ENCODE peak calls at places on chromosomes 3 and 15, in six cellular contexts. One of them, this sample, is unnamed.

GRCh38 chr3:50510325-50510724 is 6.9 kb upstream of the CACNA2D2 start:
- DNase-seq in LNCaP clone FGC: no peak
- DNase-seq in BJ: no peak
- DNase-seq in tibial artery: no peak
- DNase-seq in cardiac fibroblast: no peak
- DNase-seq in Panc1: no peak
- DNase-seq in this sample: no peak

GRCh38 chr3:171874251-171874679 is 31.1 kb downstream of the TMEM212 start:
- DNase-seq in LNCaP clone FGC: no peak
- DNase-seq in BJ: peak; percentile 99
- DNase-seq in tibial artery: no peak
- DNase-seq in Panc1: no peak
- DNase-seq in cardiac fibroblast: peak; percentile 94
- DNase-seq in this sample: peak; percentile 98

GRCh38 chr15:67000896-67001295 is 64.5 kb upstream of the SMAD3 start:
- DNase-seq in tibial artery: no peak
- DNase-seq in BJ: no peak
- DNase-seq in Panc1: no peak
- DNase-seq in LNCaP clone FGC: no peak
- DNase-seq in cardiac fibroblast: no peak
- DNase-seq in this sample: no peak

GRCh38 chr3:41430886-41431285 is 231.6 kb downstream of the CTNNB1 start:
- DNase-seq in BJ: no peak
- DNase-seq in Panc1: no peak
- DNase-seq in tibial artery: no peak
- DNase-seq in LNCaP clone FGC: no peak
- DNase-seq in cardiac fibroblast: no peak
- DNase-seq in this sample: no peak

GRCh38 chr3:48141225-48142137 is 46.7 kb downstream of the CDC25A start:
- DNase-seq in tibial artery: no peak
- DNase-seq in cardiac fibroblast: no peak
- DNase-seq in BJ: no peak
- DNase-seq in LNCaP clone FGC: no peak
- DNase-seq in Panc1: no peak
- DNase-seq in this sample: no peak

GRCh38 chr3:108125151-108125540 is 34.3 kb upstream of the CD47 start:
- DNase-seq in Panc1: no peak
- DNase-seq in BJ: no peak
- DNase-seq in LNCaP clone FGC: no peak
- DNase-seq in tibial artery: no peak
- DNase-seq in cardiac fibroblast: no peak
- DNase-seq in this sample: no peak

GRCh38 chr15:74302821-74303359 is 64.6 kb downstream of the CYP11A1 start:
- DNase-seq in cardiac fibroblast: peak; percentile 48
- DNase-seq in Panc1: no peak
- DNase-seq in BJ: no peak
- DNase-seq in tibial artery: no peak
- DNase-seq in LNCaP clone FGC: no peak
- DNase-seq in this sample: no peak

GRCh38 chr15:46644493-46645481 is 1010.0 kb downstream of the SQOR start:
- DNase-seq in Panc1: no peak
- DNase-seq in LNCaP clone FGC: no peak
- DNase-seq in BJ: no peak
- DNase-seq in cardiac fibroblast: no peak
- DNase-seq in tibial artery: no peak
- DNase-seq in this sample: no peak

GRCh38 chr15:101179341-101180153 is 72.3 kb downstream of the CHSY1 start:
- DNase-seq in tibial artery: no peak
- DNase-seq in cardiac fibroblast: peak; percentile 48
- DNase-seq in Panc1: no peak
- DNase-seq in LNCaP clone FGC: no peak
- DNase-seq in BJ: peak; percentile 89
- DNase-seq in this sample: peak; percentile 95

GRCh38 chr3:46261926-46262594 is 19.8 kb downstream of the CCR3 start:
- DNase-seq in LNCaP clone FGC: no peak
- DNase-seq in BJ: no peak
- DNase-seq in tibial artery: no peak
- DNase-seq in Panc1: no peak
- DNase-seq in cardiac fibroblast: no peak
- DNase-seq in this sample: no peak

GRCh38 chr15:78325092-78325843 is 14.9 kb upstream of the CRABP1 start:
- DNase-seq in cardiac fibroblast: peak; percentile 35
- DNase-seq in LNCaP clone FGC: no peak
- DNase-seq in BJ: no peak
- DNase-seq in tibial artery: no peak
- DNase-seq in Panc1: no peak
- DNase-seq in this sample: peak; percentile 48

GRCh38 chr3:50245831-50246516 is 10.0 kb downstream of the GNAI2 start:
- DNase-seq in LNCaP clone FGC: peak; percentile 8
- DNase-seq in cardiac fibroblast: peak; percentile 90
- DNase-seq in tibial artery: peak; percentile 94
- DNase-seq in BJ: no peak
- DNase-seq in Panc1: no peak
- DNase-seq in this sample: peak; percentile 80

GRCh38 chr3:47104259-47104658 is 59.7 kb downstream of the SETD2 start:
- DNase-seq in BJ: no peak
- DNase-seq in tibial artery: no peak
- DNase-seq in Panc1: no peak
- DNase-seq in cardiac fibroblast: no peak
- DNase-seq in LNCaP clone FGC: no peak
- DNase-seq in this sample: no peak

GRCh38 chr15:73850228-73850627 is 23.1 kb upstream of the TBC1D21 start:
- DNase-seq in cardiac fibroblast: no peak
- DNase-seq in tibial artery: no peak
- DNase-seq in BJ: no peak
- DNase-seq in LNCaP clone FGC: no peak
- DNase-seq in Panc1: no peak
- DNase-seq in this sample: no peak

GRCh38 chr15:89367485-89368451 is 33.1 kb upstream of the POLG start:
- DNase-seq in Panc1: no peak
- DNase-seq in LNCaP clone FGC: no peak
- DNase-seq in tibial artery: no peak
- DNase-seq in cardiac fibroblast: no peak
- DNase-seq in BJ: no peak
- DNase-seq in this sample: no peak

GRCh38 chr3:95037927-95038326 is 975.1 kb downstream of the NSUN3 start:
- DNase-seq in tibial artery: no peak
- DNase-seq in BJ: no peak
- DNase-seq in LNCaP clone FGC: no peak
- DNase-seq in Panc1: no peak
- DNase-seq in cardiac fibroblast: no peak
- DNase-seq in this sample: no peak

GRCh38 chr3:72582211-72582878 is 265.9 kb downstream of the SHQ1 start:
- DNase-seq in BJ: no peak
- DNase-seq in LNCaP clone FGC: no peak
- DNase-seq in Panc1: no peak
- DNase-seq in cardiac fibroblast: no peak
- DNase-seq in tibial artery: no peak
- DNase-seq in this sample: no peak
- H3K4me3 ChIP-seq in BJ: no peak overlapping the region
- H3K4me3 ChIP-seq in LNCaP clone FGC: no peak overlapping the region
- H3K4me3 ChIP-seq in Panc1: no peak overlapping the region
- H3K4me3 ChIP-seq in cardiac fibroblast: no peak overlapping the region
- H3K4me3 ChIP-seq in tibial artery: no peak overlapping the region
- H3K4me3 ChIP-seq in this sample: no peak overlapping the region

GRCh38 chr15:26890988-26891387 is 24.1 kb downstream of the GABRA5 start:
- DNase-seq in tibial artery: no peak
- DNase-seq in BJ: no peak
- DNase-seq in Panc1: no peak
- DNase-seq in cardiac fibroblast: no peak
- DNase-seq in LNCaP clone FGC: no peak
- DNase-seq in this sample: no peak

GRCh38 chr15:26890451-26890850 is 23.6 kb downstream of the GABRA5 start:
- DNase-seq in BJ: no peak
- DNase-seq in Panc1: no peak
- DNase-seq in tibial artery: no peak
- DNase-seq in LNCaP clone FGC: no peak
- DNase-seq in cardiac fibroblast: no peak
- DNase-seq in this sample: no peak

GRCh38 chr15:26888761-26889160 is 21.9 kb downstream of the GABRA5 start:
- DNase-seq in LNCaP clone FGC: peak; percentile 43
- DNase-seq in BJ: no peak
- DNase-seq in cardiac fibroblast: no peak
- DNase-seq in tibial artery: no peak
- DNase-seq in Panc1: no peak
- DNase-seq in this sample: no peak

GRCh38 chr15:26887926-26888666 is 21.2 kb downstream of the GABRA5 start:
- DNase-seq in LNCaP clone FGC: no peak
- DNase-seq in BJ: no peak
- DNase-seq in Panc1: no peak
- DNase-seq in tibial artery: no peak
- DNase-seq in cardiac fibroblast: no peak
- DNase-seq in this sample: peak; percentile 54

GRCh38 chr15:26889298-26889898 is 22.5 kb downstream of the GABRA5 start:
- DNase-seq in cardiac fibroblast: peak; percentile 71
- DNase-seq in LNCaP clone FGC: peak; percentile 60
- DNase-seq in BJ: peak; percentile 4
- DNase-seq in Panc1: peak; percentile 63
- DNase-seq in tibial artery: no peak
- DNase-seq in this sample: peak; percentile 70
- TF ChIP-seq CTCF in cardiac fibroblast: peak; percentile 39
- TF ChIP-seq CTCF in LNCaP clone FGC: peak; percentile 57
- TF ChIP-seq CTCF in BJ: peak; percentile 54
- TF ChIP-seq CTCF in Panc1: peak; percentile 70
- TF ChIP-seq CTCF in tibial artery: peak; percentile 62
- TF ChIP-seq CTCF in this sample: peak; percentile 65

DNA sequence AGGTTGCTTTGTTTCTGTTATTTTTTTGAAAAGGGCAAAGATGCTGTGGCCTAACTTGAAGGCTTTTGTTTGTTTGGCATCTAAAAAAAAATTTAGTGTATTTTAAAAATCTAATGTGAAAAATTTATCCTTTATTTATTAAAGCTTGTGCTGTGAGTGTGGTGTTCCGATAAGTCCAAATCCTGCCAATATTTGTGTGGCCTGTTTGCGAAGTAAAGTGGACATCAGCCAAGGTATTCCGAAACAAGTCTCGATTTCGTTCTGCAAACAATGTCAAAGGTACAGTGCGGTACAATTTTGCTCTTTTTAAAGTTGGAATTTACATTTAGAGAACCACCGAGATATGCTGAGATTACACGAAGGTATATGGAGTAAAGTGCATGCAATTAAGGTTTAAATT is 3.7 kb downstream of the NMD3 start:
- DNase-seq in tibial artery: no peak
- DNase-seq in cardiac fibroblast: no peak
- DNase-seq in Panc1: no peak
- DNase-seq in BJ: no peak
- DNase-seq in LNCaP clone FGC: peak; percentile 85
- DNase-seq in this sample: no peak
- H3K4me3 ChIP-seq in tibial artery: no peak overlapping the region
- H3K4me3 ChIP-seq in cardiac fibroblast: no peak overlapping the region
- H3K4me3 ChIP-seq in Panc1: no peak overlapping the region
- H3K4me3 ChIP-seq in BJ: no peak overlapping the region
- H3K4me3 ChIP-seq in LNCaP clone FGC: no peak overlapping the region
- H3K4me3 ChIP-seq in this sample: no peak overlapping the region

GRCh38 chr15:40785814-40786213 is 16.0 kb downstream of the C15orf62 start:
- DNase-seq in LNCaP clone FGC: no peak
- DNase-seq in tibial artery: no peak
- DNase-seq in Panc1: no peak
- DNase-seq in BJ: no peak
- DNase-seq in cardiac fibroblast: no peak
- DNase-seq in this sample: no peak

GRCh38 chr15:40787991-40788390 is 18.2 kb downstream of the C15orf62 start:
- DNase-seq in BJ: no peak
- DNase-seq in LNCaP clone FGC: no peak
- DNase-seq in tibial artery: no peak
- DNase-seq in Panc1: no peak
- DNase-seq in cardiac fibroblast: no peak
- DNase-seq in this sample: no peak

GRCh38 chr15:40787344-40787841 is 17.6 kb downstream of the C15orf62 start:
- DNase-seq in tibial artery: no peak
- DNase-seq in BJ: no peak
- DNase-seq in LNCaP clone FGC: no peak
- DNase-seq in Panc1: no peak
- DNase-seq in cardiac fibroblast: peak; percentile 79
- DNase-seq in this sample: peak; percentile 93

GRCh38 chr15:40782609-40783227 is 12.9 kb downstream of the C15orf62 start:
- DNase-seq in cardiac fibroblast: no peak
- DNase-seq in Panc1: peak; percentile 35
- DNase-seq in tibial artery: peak; percentile 65
- DNase-seq in LNCaP clone FGC: no peak
- DNase-seq in BJ: no peak
- DNase-seq in this sample: no peak

DNA sequence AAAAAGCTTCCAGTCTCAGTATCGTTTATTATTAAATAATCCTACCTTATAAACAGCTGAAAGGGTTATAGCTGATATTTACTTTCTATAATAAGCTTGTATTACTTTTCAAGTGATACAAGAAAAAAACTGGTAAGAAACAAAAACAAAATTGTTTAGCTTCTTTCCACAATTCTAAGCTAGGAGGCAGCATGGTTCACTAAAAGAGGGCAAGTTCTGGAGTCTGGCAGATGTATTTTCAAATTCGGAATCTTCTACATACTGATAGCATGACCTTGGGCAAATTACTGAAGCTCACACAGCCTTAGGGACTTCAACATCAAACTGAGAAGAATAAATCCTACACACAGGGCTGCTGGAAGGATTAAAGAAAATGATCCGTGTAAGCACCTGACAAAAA is 15.4 kb downstream of the C15orf62 start:
- DNase-seq in tibial artery: no peak
- DNase-seq in cardiac fibroblast: no peak
- DNase-seq in Panc1: no peak
- DNase-seq in LNCaP clone FGC: no peak
- DNase-seq in BJ: no peak
- DNase-seq in this sample: no peak
- TF ChIP-seq CTCF in tibial artery: no peak
- TF ChIP-seq CTCF in cardiac fibroblast: no peak
- TF ChIP-seq CTCF in Panc1: no peak
- TF ChIP-seq CTCF in LNCaP clone FGC: peak; percentile 44
- TF ChIP-seq CTCF in BJ: no peak
- TF ChIP-seq CTCF in this sample: no peak

GRCh38 chr15:31344266-31344665 is 17.6 kb downstream of the KLF13 start:
- DNase-seq in tibial artery: no peak
- DNase-seq in Panc1: no peak
- DNase-seq in cardiac fibroblast: no peak
- DNase-seq in LNCaP clone FGC: no peak
- DNase-seq in BJ: no peak
- DNase-seq in this sample: no peak
- H3K4me3 ChIP-seq in tibial artery: no peak overlapping the region
- H3K4me3 ChIP-seq in Panc1: no peak overlapping the region
- H3K4me3 ChIP-seq in cardiac fibroblast: no peak overlapping the region
- H3K4me3 ChIP-seq in LNCaP clone FGC: no peak overlapping the region
- H3K4me3 ChIP-seq in BJ: no peak overlapping the region
- H3K4me3 ChIP-seq in this sample: no peak overlapping the region

GRCh38 chr3:148718982-148719862 is 21.5 kb downstream of the AGTR1 start:
- DNase-seq in Panc1: no peak
- DNase-seq in cardiac fibroblast: peak; percentile 44
- DNase-seq in tibial artery: no peak
- DNase-seq in LNCaP clone FGC: no peak
- DNase-seq in BJ: no peak
- DNase-seq in this sample: peak; percentile 24
- TF ChIP-seq CTCF in Panc1: peak; percentile 67
- TF ChIP-seq CTCF in cardiac fibroblast: peak; percentile 53
- TF ChIP-seq CTCF in tibial artery: peak; percentile 46
- TF ChIP-seq CTCF in LNCaP clone FGC: peak; percentile 66
- TF ChIP-seq CTCF in BJ: peak; percentile 49
- TF ChIP-seq CTCF in this sample: peak; percentile 61

DNA sequence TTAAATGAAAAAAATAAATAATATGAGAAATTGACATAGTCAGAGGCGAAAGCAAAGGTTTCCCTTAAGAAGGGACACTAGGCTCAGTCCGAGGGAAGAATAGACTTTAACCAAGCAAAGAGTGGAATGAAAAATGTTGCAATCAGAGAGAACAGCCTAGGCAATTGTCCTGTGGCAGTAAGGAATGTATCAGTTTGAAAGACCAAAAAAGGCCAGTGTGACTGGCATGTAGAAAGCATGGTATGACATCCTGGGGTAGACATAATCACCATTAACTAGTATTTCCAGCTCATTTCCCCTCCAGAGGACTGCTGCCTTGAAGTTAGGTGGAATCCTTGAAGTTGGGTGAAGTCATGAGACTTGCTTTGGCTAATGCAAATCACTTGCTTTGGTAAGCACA is 14.8 kb upstream of the PIK3CB start:
- DNase-seq in BJ: no peak
- DNase-seq in tibial artery: no peak
- DNase-seq in cardiac fibroblast: no peak
- DNase-seq in LNCaP clone FGC: no peak
- DNase-seq in Panc1: no peak
- DNase-seq in this sample: no peak
- H3K4me3 ChIP-seq in BJ: no peak overlapping the region
- H3K4me3 ChIP-seq in tibial artery: no peak overlapping the region
- H3K4me3 ChIP-seq in cardiac fibroblast: no peak overlapping the region
- H3K4me3 ChIP-seq in LNCaP clone FGC: no peak overlapping the region
- H3K4me3 ChIP-seq in Panc1: no peak overlapping the region
- H3K4me3 ChIP-seq in this sample: no peak overlapping the region

This sample was measured in AG10803.